ENCODE peak calls at places on chromosome 1, in seven cellular contexts. One of them, this sample, is unnamed.

GRCh38 chr1:212234431-212235298 is 50.5 kb upstream of the PPP2R5A start:
- DNase-seq in left cardiac atrium: peak
- DNase-seq in posterior vena cava: no peak
- DNase-seq in IMR-90: peak
- DNase-seq in stimulated activated CD8-positive, alpha-beta memory T cell treated with anti-CD3 and anti-CD28 coated beads, Interleukin-4, amount 100 ng/mL, for 24 hours: peak
- DNase-seq in NCI-H774: peak
- DNase-seq in H9: no peak
- DNase-seq in this sample: no peak

GRCh38 chr1:41500378-41500777 is 15.9 kb upstream of the EDN2 start:
- DNase-seq in H9: no peak
- DNase-seq in left cardiac atrium: peak
- DNase-seq in stimulated activated CD8-positive, alpha-beta memory T cell treated with anti-CD3 and anti-CD28 coated beads, Interleukin-4, amount 100 ng/mL, for 24 hours: no peak
- DNase-seq in NCI-H774: no peak
- DNase-seq in posterior vena cava: no peak
- DNase-seq in IMR-90: no peak
- DNase-seq in this sample: no peak

GRCh38 chr1:915295-916172 is 8.2 kb upstream of the SAMD11 start:
- DNase-seq in IMR-90: no peak
- DNase-seq in NCI-H774: no peak
- DNase-seq in left cardiac atrium: peak
- DNase-seq in posterior vena cava: peak
- DNase-seq in stimulated activated CD8-positive, alpha-beta memory T cell treated with anti-CD3 and anti-CD28 coated beads, Interleukin-4, amount 100 ng/mL, for 24 hours: no peak
- DNase-seq in H9: no peak
- DNase-seq in this sample: no peak

GRCh38 chr1:23727362-23727811 is 15.9 kb upstream of the ELOA start:
- DNase-seq in NCI-H774: no peak
- DNase-seq in left cardiac atrium: peak
- DNase-seq in posterior vena cava: peak
- DNase-seq in IMR-90: peak
- DNase-seq in H9: no peak
- DNase-seq in stimulated activated CD8-positive, alpha-beta memory T cell treated with anti-CD3 and anti-CD28 coated beads, Interleukin-4, amount 100 ng/mL, for 24 hours: no peak
- DNase-seq in this sample: no peak

GRCh38 chr1:64826991-64827390 is 82.1 kb downstream of the RAVER2 start:
- DNase-seq in left cardiac atrium: no peak
- DNase-seq in IMR-90: no peak
- DNase-seq in posterior vena cava: no peak
- DNase-seq in stimulated activated CD8-positive, alpha-beta memory T cell treated with anti-CD3 and anti-CD28 coated beads, Interleukin-4, amount 100 ng/mL, for 24 hours: no peak
- DNase-seq in H9: no peak
- DNase-seq in NCI-H774: no peak
- DNase-seq in this sample: no peak

GRCh38 chr1:27628712-27629111 is 6.3 kb downstream of the FGR start:
- DNase-seq in IMR-90: no peak
- DNase-seq in NCI-H774: no peak
- DNase-seq in H9: no peak
- DNase-seq in stimulated activated CD8-positive, alpha-beta memory T cell treated with anti-CD3 and anti-CD28 coated beads, Interleukin-4, amount 100 ng/mL, for 24 hours: no peak
- DNase-seq in posterior vena cava: no peak
- DNase-seq in left cardiac atrium: no peak
- DNase-seq in this sample: no peak

GRCh38 chr1:243959998-243960397 is 91.1 kb upstream of the ZBTB18 start:
- DNase-seq in NCI-H774: no peak
- DNase-seq in IMR-90: no peak
- DNase-seq in H9: no peak
- DNase-seq in stimulated activated CD8-positive, alpha-beta memory T cell treated with anti-CD3 and anti-CD28 coated beads, Interleukin-4, amount 100 ng/mL, for 24 hours: no peak
- DNase-seq in posterior vena cava: no peak
- DNase-seq in left cardiac atrium: no peak
- DNase-seq in this sample: no peak

GRCh38 chr1:3259020-3259419 is 190.0 kb downstream of the PRDM16 start:
- DNase-seq in left cardiac atrium: no peak
- DNase-seq in posterior vena cava: no peak
- DNase-seq in stimulated activated CD8-positive, alpha-beta memory T cell treated with anti-CD3 and anti-CD28 coated beads, Interleukin-4, amount 100 ng/mL, for 24 hours: no peak
- DNase-seq in IMR-90: no peak
- DNase-seq in NCI-H774: no peak
- DNase-seq in H9: no peak
- DNase-seq in this sample: no peak

GRCh38 chr1:75482951-75483350 is 128.0 kb downstream of the SLC44A5 start:
- DNase-seq in posterior vena cava: no peak
- DNase-seq in stimulated activated CD8-positive, alpha-beta memory T cell treated with anti-CD3 and anti-CD28 coated beads, Interleukin-4, amount 100 ng/mL, for 24 hours: no peak
- DNase-seq in left cardiac atrium: no peak
- DNase-seq in NCI-H774: peak
- DNase-seq in IMR-90: no peak
- DNase-seq in H9: no peak
- DNase-seq in this sample: no peak

GRCh38 chr1:207304710-207305151 is 16.7 kb upstream of the CD55 start:
- DNase-seq in posterior vena cava: no peak
- DNase-seq in stimulated activated CD8-positive, alpha-beta memory T cell treated with anti-CD3 and anti-CD28 coated beads, Interleukin-4, amount 100 ng/mL, for 24 hours: no peak
- DNase-seq in IMR-90: peak
- DNase-seq in left cardiac atrium: no peak
- DNase-seq in H9: no peak
- DNase-seq in NCI-H774: peak
- DNase-seq in this sample: no peak

GRCh38 chr1:217027403-217028080 is 304.3 kb upstream of the ESRRG start:
- DNase-seq in H9: no peak
- DNase-seq in IMR-90: no peak
- DNase-seq in NCI-H774: no peak
- DNase-seq in posterior vena cava: no peak
- DNase-seq in stimulated activated CD8-positive, alpha-beta memory T cell treated with anti-CD3 and anti-CD28 coated beads, Interleukin-4, amount 100 ng/mL, for 24 hours: no peak
- DNase-seq in left cardiac atrium: no peak
- DNase-seq in this sample: no peak

GRCh38 chr1:182520746-182521145 is 68.3 kb downstream of the RNASEL start:
- DNase-seq in stimulated activated CD8-positive, alpha-beta memory T cell treated with anti-CD3 and anti-CD28 coated beads, Interleukin-4, amount 100 ng/mL, for 24 hours: no peak
- DNase-seq in left cardiac atrium: no peak
- DNase-seq in posterior vena cava: no peak
- DNase-seq in IMR-90: peak
- DNase-seq in NCI-H774: no peak
- DNase-seq in H9: no peak
- DNase-seq in this sample: no peak

GRCh38 chr1:112625696-112626095 is 6.1 kb downstream of the CAPZA1 start:
- DNase-seq in H9: no peak
- DNase-seq in IMR-90: no peak
- DNase-seq in left cardiac atrium: peak
- DNase-seq in posterior vena cava: no peak
- DNase-seq in stimulated activated CD8-positive, alpha-beta memory T cell treated with anti-CD3 and anti-CD28 coated beads, Interleukin-4, amount 100 ng/mL, for 24 hours: no peak
- DNase-seq in NCI-H774: no peak
- DNase-seq in this sample: no peak

GRCh38 chr1:20093940-20094391 is 24.0 kb downstream of the PLA2G5 start:
- DNase-seq in IMR-90: no peak
- DNase-seq in stimulated activated CD8-positive, alpha-beta memory T cell treated with anti-CD3 and anti-CD28 coated beads, Interleukin-4, amount 100 ng/mL, for 24 hours: no peak
- DNase-seq in H9: no peak
- DNase-seq in NCI-H774: no peak
- DNase-seq in posterior vena cava: peak
- DNase-seq in left cardiac atrium: peak
- DNase-seq in this sample: no peak

GRCh38 chr1:86703696-86704455 is 500 bp upstream of the SH3GLB1 start:
- DNase-seq in IMR-90: no peak
- DNase-seq in H9: peak
- DNase-seq in posterior vena cava: no peak
- DNase-seq in stimulated activated CD8-positive, alpha-beta memory T cell treated with anti-CD3 and anti-CD28 coated beads, Interleukin-4, amount 100 ng/mL, for 24 hours: no peak
- DNase-seq in left cardiac atrium: no peak
- DNase-seq in NCI-H774: peak
- DNase-seq in this sample: peak

GRCh38 chr1:81800741-81801031 is at the start of gene ADGRL2:
- DNase-seq in H9: peak
- DNase-seq in posterior vena cava: peak
- DNase-seq in NCI-H774: no peak
- DNase-seq in IMR-90: no peak
- DNase-seq in left cardiac atrium: no peak
- DNase-seq in stimulated activated CD8-positive, alpha-beta memory T cell treated with anti-CD3 and anti-CD28 coated beads, Interleukin-4, amount 100 ng/mL, for 24 hours: no peak
- DNase-seq in this sample: peak

GRCh38 chr1:31227891-31228290 is 11.8 kb downstream of the NKAIN1 start:
- DNase-seq in stimulated activated CD8-positive, alpha-beta memory T cell treated with anti-CD3 and anti-CD28 coated beads, Interleukin-4, amount 100 ng/mL, for 24 hours: no peak
- DNase-seq in H9: no peak
- DNase-seq in posterior vena cava: no peak
- DNase-seq in left cardiac atrium: no peak
- DNase-seq in NCI-H774: peak
- DNase-seq in IMR-90: no peak
- DNase-seq in this sample: peak

GRCh38 chr1:7953850-7954609 is 7.5 kb upstream of the PARK7 start:
- DNase-seq in H9: peak
- DNase-seq in NCI-H774: peak
- DNase-seq in stimulated activated CD8-positive, alpha-beta memory T cell treated with anti-CD3 and anti-CD28 coated beads, Interleukin-4, amount 100 ng/mL, for 24 hours: peak
- DNase-seq in left cardiac atrium: peak
- DNase-seq in posterior vena cava: peak
- DNase-seq in IMR-90: peak
- DNase-seq in this sample: peak

GRCh38 chr1:237043846-237044636 is 2.1 kb downstream of the RYR2 start:
- DNase-seq in left cardiac atrium: peak
- DNase-seq in H9: no peak
- DNase-seq in posterior vena cava: no peak
- DNase-seq in NCI-H774: no peak
- DNase-seq in stimulated activated CD8-positive, alpha-beta memory T cell treated with anti-CD3 and anti-CD28 coated beads, Interleukin-4, amount 100 ng/mL, for 24 hours: no peak
- DNase-seq in IMR-90: no peak
- DNase-seq in this sample: no peak

GRCh38 chr1:235943581-235944114 is 76.9 kb upstream of the LYST start:
- DNase-seq in left cardiac atrium: no peak
- DNase-seq in IMR-90: peak
- DNase-seq in posterior vena cava: no peak
- DNase-seq in NCI-H774: no peak
- DNase-seq in stimulated activated CD8-positive, alpha-beta memory T cell treated with anti-CD3 and anti-CD28 coated beads, Interleukin-4, amount 100 ng/mL, for 24 hours: no peak
- DNase-seq in H9: no peak
- DNase-seq in this sample: no peak

GRCh38 chr1:78490861-78491310 is at the start of gene PTGFR:
- DNase-seq in left cardiac atrium: peak
- DNase-seq in stimulated activated CD8-positive, alpha-beta memory T cell treated with anti-CD3 and anti-CD28 coated beads, Interleukin-4, amount 100 ng/mL, for 24 hours: no peak
- DNase-seq in IMR-90: peak
- DNase-seq in H9: peak
- DNase-seq in posterior vena cava: peak
- DNase-seq in NCI-H774: no peak
- DNase-seq in this sample: no peak

GRCh38 chr1:56551691-56552090 is 27.7 kb downstream of the PLPP3 start:
- DNase-seq in NCI-H774: no peak
- DNase-seq in stimulated activated CD8-positive, alpha-beta memory T cell treated with anti-CD3 and anti-CD28 coated beads, Interleukin-4, amount 100 ng/mL, for 24 hours: no peak
- DNase-seq in left cardiac atrium: no peak
- DNase-seq in IMR-90: no peak
- DNase-seq in posterior vena cava: no peak
- DNase-seq in H9: no peak
- DNase-seq in this sample: no peak

GRCh38 chr1:216686860-216687545 is 36.2 kb downstream of the ESRRG start:
- DNase-seq in IMR-90: peak
- DNase-seq in stimulated activated CD8-positive, alpha-beta memory T cell treated with anti-CD3 and anti-CD28 coated beads, Interleukin-4, amount 100 ng/mL, for 24 hours: no peak
- DNase-seq in H9: peak
- DNase-seq in NCI-H774: no peak
- DNase-seq in left cardiac atrium: no peak
- DNase-seq in posterior vena cava: no peak
- DNase-seq in this sample: no peak

GRCh38 chr1:206962269-206962668 is 8.0 kb downstream of the FCAMR start:
- DNase-seq in left cardiac atrium: no peak
- DNase-seq in stimulated activated CD8-positive, alpha-beta memory T cell treated with anti-CD3 and anti-CD28 coated beads, Interleukin-4, amount 100 ng/mL, for 24 hours: no peak
- DNase-seq in IMR-90: no peak
- DNase-seq in NCI-H774: no peak
- DNase-seq in posterior vena cava: no peak
- DNase-seq in H9: no peak
- DNase-seq in this sample: no peak

GRCh38 chr1:26373281-26373680 is 731 bp upstream of the ZNF683 start:
- DNase-seq in IMR-90: no peak
- DNase-seq in left cardiac atrium: no peak
- DNase-seq in H9: no peak
- DNase-seq in posterior vena cava: no peak
- DNase-seq in NCI-H774: no peak
- DNase-seq in stimulated activated CD8-positive, alpha-beta memory T cell treated with anti-CD3 and anti-CD28 coated beads, Interleukin-4, amount 100 ng/mL, for 24 hours: no peak
- DNase-seq in this sample: no peak

GRCh38 chr1:207909687-207910086 is 1.2 kb downstream of the CD34 start:
- DNase-seq in posterior vena cava: no peak
- DNase-seq in H9: no peak
- DNase-seq in IMR-90: no peak
- DNase-seq in NCI-H774: no peak
- DNase-seq in left cardiac atrium: no peak
- DNase-seq in stimulated activated CD8-positive, alpha-beta memory T cell treated with anti-CD3 and anti-CD28 coated beads, Interleukin-4, amount 100 ng/mL, for 24 hours: no peak
- DNase-seq in this sample: no peak

GRCh38 chr1:26156285-26157038 is 2.4 kb upstream of the FAM110D start:
- DNase-seq in NCI-H774: no peak
- DNase-seq in H9: peak
- DNase-seq in left cardiac atrium: peak
- DNase-seq in posterior vena cava: peak
- DNase-seq in IMR-90: no peak
- DNase-seq in stimulated activated CD8-positive, alpha-beta memory T cell treated with anti-CD3 and anti-CD28 coated beads, Interleukin-4, amount 100 ng/mL, for 24 hours: no peak
- DNase-seq in this sample: peak

This sample was measured in NCI-H1436.